ENCODE peak calls at places on chromosomes 5 and 9, in six cellular contexts. One of them, this sample, is unnamed.

GRCh38 chr5:99141534-99142135 is 212.8 kb upstream of the CHD1 start:
- DNase-seq in aorta: no peak
- DNase-seq in ovary: no peak
- DNase-seq in heart left ventricle: no peak
- DNase-seq in esophagus squamous epithelium: no peak
- DNase-seq in MM.1S: no peak
- DNase-seq in this sample: no peak

GRCh38 chr5:126938461-126938860 is 91.9 kb downstream of the MARCHF3 start:
- DNase-seq in ovary: no peak
- DNase-seq in MM.1S: no peak
- DNase-seq in esophagus squamous epithelium: no peak
- DNase-seq in heart left ventricle: no peak
- DNase-seq in aorta: no peak
- DNase-seq in this sample: no peak

GRCh38 chr9:18768951-18769622 is 263.9 kb downstream of the SAXO1 start:
- DNase-seq in aorta: no peak
- DNase-seq in MM.1S: peak; percentile 10
- DNase-seq in heart left ventricle: no peak
- DNase-seq in ovary: no peak
- DNase-seq in esophagus squamous epithelium: no peak
- DNase-seq in this sample: no peak

GRCh38 chr5:23494558-23494957 is 12.9 kb upstream of the PRDM9 start:
- DNase-seq in heart left ventricle: no peak
- DNase-seq in aorta: no peak
- DNase-seq in MM.1S: no peak
- DNase-seq in esophagus squamous epithelium: no peak
- DNase-seq in ovary: no peak
- DNase-seq in this sample: no peak

GRCh38 chr5:126054593-126055347 is 368.4 kb upstream of the GRAMD2B start:
- DNase-seq in heart left ventricle: no peak
- DNase-seq in MM.1S: no peak
- DNase-seq in aorta: no peak
- DNase-seq in esophagus squamous epithelium: no peak
- DNase-seq in ovary: no peak
- DNase-seq in this sample: no peak

GRCh38 chr5:89988998-89989690 is 420.4 kb downstream of the CETN3 start:
- DNase-seq in ovary: no peak
- DNase-seq in heart left ventricle: peak; percentile 73
- DNase-seq in MM.1S: no peak
- DNase-seq in esophagus squamous epithelium: no peak
- DNase-seq in aorta: peak; percentile 70
- DNase-seq in this sample: no peak

GRCh38 chr5:38069360-38069759 is 189.0 kb upstream of the EGFLAM start:
- DNase-seq in esophagus squamous epithelium: no peak
- DNase-seq in aorta: no peak
- DNase-seq in MM.1S: no peak
- DNase-seq in heart left ventricle: no peak
- DNase-seq in ovary: peak; percentile 45
- DNase-seq in this sample: no peak

GRCh38 chr5:103487253-103487652 is 75.3 kb downstream of the NUDT12 start:
- DNase-seq in ovary: no peak
- DNase-seq in MM.1S: peak; percentile 47
- DNase-seq in aorta: no peak
- DNase-seq in heart left ventricle: no peak
- DNase-seq in esophagus squamous epithelium: no peak
- DNase-seq in this sample: no peak

GRCh38 chr9:137724818-137725240 is 106.0 kb downstream of the EHMT1 start:
- DNase-seq in esophagus squamous epithelium: no peak
- DNase-seq in MM.1S: no peak
- DNase-seq in aorta: no peak
- DNase-seq in heart left ventricle: no peak
- DNase-seq in ovary: no peak
- DNase-seq in this sample: no peak

GRCh38 chr9:14797442-14797841 is 74.9 kb upstream of the CER1 start:
- DNase-seq in heart left ventricle: no peak
- DNase-seq in MM.1S: no peak
- DNase-seq in esophagus squamous epithelium: no peak
- DNase-seq in aorta: no peak
- DNase-seq in ovary: no peak
- DNase-seq in this sample: no peak

GRCh38 chr5:33690736-33691135 is 201.1 kb downstream of the ADAMTS12 start:
- DNase-seq in ovary: no peak
- DNase-seq in MM.1S: no peak
- DNase-seq in esophagus squamous epithelium: no peak
- DNase-seq in heart left ventricle: peak; percentile 15
- DNase-seq in aorta: no peak
- DNase-seq in this sample: no peak

GRCh38 chr9:6014668-6015270 is 655 bp downstream of the RANBP6 start:
- DNase-seq in esophagus squamous epithelium: no peak
- DNase-seq in aorta: no peak
- DNase-seq in heart left ventricle: no peak
- DNase-seq in MM.1S: no peak
- DNase-seq in ovary: no peak
- DNase-seq in this sample: no peak

GRCh38 chr5:86880785-86881492 is 263.2 kb downstream of the COX7C start:
- DNase-seq in esophagus squamous epithelium: no peak
- DNase-seq in MM.1S: peak; percentile 82
- DNase-seq in ovary: no peak
- DNase-seq in heart left ventricle: peak; percentile 32
- DNase-seq in aorta: peak; percentile 42
- DNase-seq in this sample: peak; percentile 55

GRCh38 chr5:176731506-176732192 is 78.7 kb upstream of the UNC5A start:
- DNase-seq in MM.1S: no peak
- DNase-seq in esophagus squamous epithelium: no peak
- DNase-seq in aorta: no peak
- DNase-seq in heart left ventricle: no peak
- DNase-seq in ovary: no peak
- DNase-seq in this sample: no peak

GRCh38 chr9:5622019-5622418 is 6.9 kb upstream of the RIC1 start:
- DNase-seq in aorta: no peak
- DNase-seq in ovary: no peak
- DNase-seq in heart left ventricle: no peak
- DNase-seq in esophagus squamous epithelium: no peak
- DNase-seq in MM.1S: no peak
- DNase-seq in this sample: no peak

GRCh38 chr5:101260857-101261256 is 357.8 kb upstream of the ST8SIA4 start:
- DNase-seq in MM.1S: no peak
- DNase-seq in ovary: no peak
- DNase-seq in esophagus squamous epithelium: no peak
- DNase-seq in heart left ventricle: no peak
- DNase-seq in aorta: no peak
- DNase-seq in this sample: no peak

GRCh38 chr9:8521112-8521511 is 721.5 kb upstream of the DMAC1 start:
- DNase-seq in esophagus squamous epithelium: no peak
- DNase-seq in heart left ventricle: no peak
- DNase-seq in MM.1S: no peak
- DNase-seq in ovary: no peak
- DNase-seq in aorta: no peak
- DNase-seq in this sample: no peak

GRCh38 chr5:81125959-81126358 is 107.2 kb upstream of the CKMT2 start:
- DNase-seq in ovary: peak; percentile 64
- DNase-seq in heart left ventricle: no peak
- DNase-seq in MM.1S: no peak
- DNase-seq in esophagus squamous epithelium: no peak
- DNase-seq in aorta: peak; percentile 49
- DNase-seq in this sample: no peak

DNA sequence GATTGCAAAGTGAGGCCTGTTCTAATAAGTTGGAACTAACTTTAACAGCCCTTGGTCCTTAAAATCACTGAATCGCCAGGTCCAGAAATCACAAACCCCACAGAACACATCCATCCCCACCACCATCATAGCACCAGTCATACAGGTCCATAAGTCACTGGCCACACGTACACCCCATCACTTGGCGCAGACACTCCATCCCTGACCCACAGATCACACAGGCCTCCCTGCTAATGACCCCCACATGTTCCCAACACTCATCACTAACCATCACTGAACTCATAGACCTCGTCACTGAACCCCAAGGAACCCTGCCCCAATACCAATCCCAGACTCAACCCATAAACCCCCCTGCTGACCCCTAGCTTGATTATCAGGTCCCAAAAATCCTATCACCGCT is 41.2 kb upstream of the ZNF300 start:
- DNase-seq in heart left ventricle: no peak
- DNase-seq in MM.1S: no peak
- DNase-seq in aorta: no peak
- DNase-seq in ovary: peak; percentile 20
- DNase-seq in esophagus squamous epithelium: no peak
- DNase-seq in this sample: no peak
- H3K9me3 ChIP-seq in heart left ventricle: no peaks in the 10 kb centered on the region
- H3K9me3 ChIP-seq in MM.1S: no peaks in the 10 kb centered on the region
- H3K9me3 ChIP-seq in aorta: peaks cover 15% of the 10 kb centered on the region
- H3K9me3 ChIP-seq in ovary: peaks cover 3% of the 10 kb centered on the region
- H3K9me3 ChIP-seq in esophagus squamous epithelium: peaks cover 88% of the 10 kb centered on the region
- H3K9me3 ChIP-seq in this sample: peaks cover 66% of the 10 kb centered on the region

DNA sequence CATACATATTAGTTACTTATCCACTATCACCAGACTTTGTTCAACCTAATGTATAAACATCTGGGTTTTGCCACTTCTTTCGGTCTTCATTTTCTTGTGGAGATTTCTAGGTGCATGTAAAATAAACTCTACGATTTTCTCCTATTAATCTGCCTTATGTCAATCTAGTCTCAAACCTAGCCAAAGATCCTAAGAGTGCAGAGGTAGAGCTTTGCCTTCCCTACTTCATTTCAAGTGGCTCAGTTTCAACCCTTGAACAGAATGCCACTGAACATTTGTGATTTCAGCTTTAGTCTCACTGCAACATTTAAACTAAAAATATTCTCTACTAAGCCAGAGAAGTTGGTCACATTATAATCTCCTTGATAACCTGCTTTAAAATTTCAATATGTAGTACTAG is 94.0 kb downstream of the EDIL3 start:
- DNase-seq in MM.1S: no peak
- DNase-seq in aorta: no peak
- DNase-seq in ovary: no peak
- DNase-seq in esophagus squamous epithelium: no peak
- DNase-seq in heart left ventricle: no peak
- DNase-seq in this sample: no peak
- H3K9me3 ChIP-seq in MM.1S: no peaks in the 10 kb centered on the region
- H3K9me3 ChIP-seq in aorta: no peaks in the 10 kb centered on the region
- H3K9me3 ChIP-seq in ovary: no peaks in the 10 kb centered on the region
- H3K9me3 ChIP-seq in esophagus squamous epithelium: no peaks in the 10 kb centered on the region
- H3K9me3 ChIP-seq in heart left ventricle: no peaks in the 10 kb centered on the region
- H3K9me3 ChIP-seq in this sample: no peaks in the 10 kb centered on the region

GRCh38 chr5:179124853-179125788 is 64.9 kb downstream of the ZNF354C start:
- DNase-seq in esophagus squamous epithelium: no peak
- DNase-seq in ovary: no peak
- DNase-seq in MM.1S: no peak
- DNase-seq in heart left ventricle: no peak
- DNase-seq in aorta: no peak
- DNase-seq in this sample: no peak
- H3K9me3 ChIP-seq in esophagus squamous epithelium: peaks cover 13% of the 10 kb centered on the region
- H3K9me3 ChIP-seq in ovary: no peaks in the 10 kb centered on the region
- H3K9me3 ChIP-seq in MM.1S: no peaks in the 10 kb centered on the region
- H3K9me3 ChIP-seq in heart left ventricle: no peaks in the 10 kb centered on the region
- H3K9me3 ChIP-seq in aorta: peaks cover 2% of the 10 kb centered on the region
- H3K9me3 ChIP-seq in this sample: peaks cover 78% of the 10 kb centered on the region

GRCh38 chr5:18244309-18244708 is 610.0 kb downstream of the TAF11L14 start:
- DNase-seq in ovary: no peak
- DNase-seq in heart left ventricle: no peak
- DNase-seq in aorta: no peak
- DNase-seq in esophagus squamous epithelium: no peak
- DNase-seq in MM.1S: no peak
- DNase-seq in this sample: no peak

GRCh38 chr5:18238321-18238720 is 604.1 kb downstream of the TAF11L14 start:
- DNase-seq in heart left ventricle: no peak
- DNase-seq in MM.1S: no peak
- DNase-seq in ovary: no peak
- DNase-seq in esophagus squamous epithelium: no peak
- DNase-seq in aorta: no peak
- DNase-seq in this sample: no peak

DNA sequence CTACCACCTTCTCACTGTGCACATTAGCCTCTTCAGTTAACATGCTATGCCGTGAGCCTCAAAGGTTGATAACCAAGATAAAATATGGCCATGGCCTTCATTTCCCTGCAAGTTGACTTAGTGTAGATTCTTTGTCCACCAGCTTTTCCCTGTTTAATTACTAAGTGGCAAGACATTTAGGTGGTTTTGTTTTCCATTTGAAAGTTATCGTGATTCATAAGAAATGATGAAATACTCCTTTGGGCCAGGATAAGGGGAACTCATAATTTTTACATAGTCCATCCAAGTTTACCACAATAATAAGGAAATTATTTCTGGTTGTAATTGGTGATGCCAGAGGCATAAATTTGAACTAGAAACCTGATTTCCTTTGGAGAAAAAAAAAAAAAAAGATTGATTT is 609.6 kb downstream of the TAF11L14 start:
- DNase-seq in aorta: no peak
- DNase-seq in MM.1S: no peak
- DNase-seq in esophagus squamous epithelium: no peak
- DNase-seq in heart left ventricle: no peak
- DNase-seq in ovary: no peak
- DNase-seq in this sample: no peak
- H3K9me3 ChIP-seq in aorta: peaks cover 1% of the 10 kb centered on the region
- H3K9me3 ChIP-seq in MM.1S: no peaks in the 10 kb centered on the region
- H3K9me3 ChIP-seq in esophagus squamous epithelium: no peaks in the 10 kb centered on the region
- H3K9me3 ChIP-seq in heart left ventricle: no peaks in the 10 kb centered on the region
- H3K9me3 ChIP-seq in ovary: no peaks in the 10 kb centered on the region
- H3K9me3 ChIP-seq in this sample: peaks cover 3% of the 10 kb centered on the region

DNA sequence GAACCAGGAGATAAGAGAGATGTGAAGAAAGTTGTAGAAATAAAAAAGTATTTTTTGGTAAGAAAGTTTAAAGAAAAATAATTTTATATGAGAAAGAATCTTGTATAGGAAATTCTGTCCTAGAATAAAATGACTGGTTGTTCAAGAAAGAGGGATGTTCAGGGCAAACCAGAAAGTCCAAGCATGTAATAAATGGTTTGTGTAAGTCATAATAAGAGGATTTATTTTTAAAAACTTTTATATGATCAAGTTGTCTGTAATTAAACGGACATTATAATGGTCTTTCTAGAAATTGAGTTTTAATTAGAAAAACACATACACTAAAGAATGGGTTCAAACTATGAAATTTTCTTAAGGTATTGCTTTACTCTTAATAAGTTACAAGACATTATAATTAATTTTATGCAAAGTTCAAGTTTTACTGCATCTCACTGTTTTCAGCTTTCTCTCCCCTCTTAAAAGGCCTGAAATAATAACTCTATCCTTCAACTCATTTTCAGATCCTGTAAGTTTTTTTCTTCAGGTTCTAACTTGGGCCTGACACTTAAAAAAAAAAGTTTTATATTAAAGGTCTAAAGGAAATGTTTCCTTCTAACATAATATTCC is 56.1 kb upstream of the ZNF300 start:
- DNase-seq in aorta: no peak
- DNase-seq in esophagus squamous epithelium: no peak
- DNase-seq in MM.1S: no peak
- DNase-seq in heart left ventricle: no peak
- DNase-seq in ovary: no peak
- DNase-seq in this sample: no peak
- H3K9me3 ChIP-seq in aorta: peaks cover 2% of the 10 kb centered on the region
- H3K9me3 ChIP-seq in esophagus squamous epithelium: peaks cover 38% of the 10 kb centered on the region
- H3K9me3 ChIP-seq in MM.1S: no peaks in the 10 kb centered on the region
- H3K9me3 ChIP-seq in heart left ventricle: no peaks in the 10 kb centered on the region
- H3K9me3 ChIP-seq in ovary: no peaks in the 10 kb centered on the region
- H3K9me3 ChIP-seq in this sample: peaks cover 52% of the 10 kb centered on the region